ENCODE peak calls at places on chromosome 11, in four cellular contexts. One of them, this sample, is unnamed.

GRCh38 chr11:77470504-77470903 is 3.4 kb downstream of the PAK1 start:
- DNase-seq in GM12878: no peak
- DNase-seq in H1: no peak
- DNase-seq in HepG2: no peak
- DNase-seq in this sample: no peak

GRCh38 chr11:16993495-16993894 is 20.7 kb downstream of the PLEKHA7 start:
- DNase-seq in GM12878: no peak
- DNase-seq in H1: no peak
- DNase-seq in HepG2: no peak
- DNase-seq in this sample: no peak

GRCh38 chr11:46845440-46845739 is 690 bp downstream of the CKAP5 start:
- DNase-seq in GM12878: no peak
- DNase-seq in H1: no peak
- DNase-seq in HepG2: no peak
- DNase-seq in this sample: no peak

GRCh38 chr11:12019337-12019736 is 10.9 kb upstream of the DKK3 start:
- DNase-seq in GM12878: no peak
- DNase-seq in H1: no peak
- DNase-seq in HepG2: peak; percentile 62
- DNase-seq in this sample: peak; percentile 30

GRCh38 chr11:112874959-112875358 is 86.3 kb upstream of the NCAM1 start:
- DNase-seq in GM12878: no peak
- DNase-seq in H1: no peak
- DNase-seq in HepG2: no peak
- DNase-seq in this sample: no peak

GRCh38 chr11:61173456-61173855 is 12.2 kb upstream of the VPS37C start:
- DNase-seq in GM12878: no peak
- DNase-seq in H1: no peak
- DNase-seq in HepG2: peak; percentile 41
- DNase-seq in this sample: no peak

GRCh38 chr11:38791346-38791961 is 2193.4 kb upstream of the RAG2 start:
- DNase-seq in GM12878: no peak
- DNase-seq in H1: no peak
- DNase-seq in HepG2: peak; percentile 54
- DNase-seq in this sample: peak; percentile 43

GRCh38 chr11:55942785-55943392 is 6.7 kb upstream of the OR5I1 start:
- DNase-seq in GM12878: no peak
- DNase-seq in H1: no peak
- DNase-seq in HepG2: peak; percentile 23
- DNase-seq in this sample: peak; percentile 5

GRCh38 chr11:124612045-124612444 is 817 bp downstream of the PANX3 start:
- DNase-seq in GM12878: no peak
- DNase-seq in H1: no peak
- DNase-seq in HepG2: no peak
- DNase-seq in this sample: no peak

GRCh38 chr11:67409261-67409666 is 5.4 kb downstream of the TBC1D10C start:
- DNase-seq in GM12878: no peak
- DNase-seq in H1: no peak
- DNase-seq in HepG2: no peak
- DNase-seq in this sample: no peak

GRCh38 chr11:14584595-14584994 is 59.0 kb upstream of the PDE3B start:
- DNase-seq in GM12878: no peak
- DNase-seq in H1: no peak
- DNase-seq in HepG2: peak; percentile 88
- DNase-seq in this sample: no peak

GRCh38 chr11:110580571-110580970 is 131.7 kb downstream of the ARHGAP20 start:
- DNase-seq in GM12878: no peak
- DNase-seq in H1: no peak
- DNase-seq in HepG2: no peak
- DNase-seq in this sample: no peak

GRCh38 chr11:11467278-11467677 is 114.2 kb upstream of the CSNK2A3 start:
- DNase-seq in GM12878: no peak
- DNase-seq in H1: no peak
- DNase-seq in HepG2: no peak
- DNase-seq in this sample: no peak

GRCh38 chr11:46338636-46338987 is 8.7 kb upstream of the DGKZ start:
- DNase-seq in GM12878: no peak
- DNase-seq in H1: no peak
- DNase-seq in HepG2: no peak
- DNase-seq in this sample: no peak

GRCh38 chr11:103887001-103887680 is 149.3 kb upstream of the DDI1 start:
- DNase-seq in GM12878: no peak
- DNase-seq in H1: no peak
- DNase-seq in HepG2: no peak
- DNase-seq in this sample: no peak

GRCh38 chr11:35717043-35717442 is 54.5 kb downstream of the TRIM44 start:
- DNase-seq in GM12878: no peak
- DNase-seq in H1: peak; percentile 53
- DNase-seq in HepG2: no peak
- DNase-seq in this sample: no peak

GRCh38 chr11:64409707-64410395 is 50.9 kb downstream of the RPS6KA4 start:
- DNase-seq in GM12878: no peak
- DNase-seq in H1: no peak
- DNase-seq in HepG2: no peak
- DNase-seq in this sample: no peak

GRCh38 chr11:67416416-67417335 is 1.2 kb downstream of the CARNS1 start:
- DNase-seq in GM12878: no peak
- DNase-seq in H1: no peak
- DNase-seq in HepG2: peak; percentile 64
- DNase-seq in this sample: no peak

GRCh38 chr11:112620621-112621394 is 340.4 kb upstream of the NCAM1 start:
- DNase-seq in GM12878: peak; percentile 37
- DNase-seq in H1: no peak
- DNase-seq in HepG2: no peak
- DNase-seq in this sample: no peak

GRCh38 chr11:441418-442274 is at the start of gene ANO9:
- DNase-seq in GM12878: no peak
- DNase-seq in H1: peak; percentile 77
- DNase-seq in HepG2: peak; percentile 39
- DNase-seq in this sample: peak; percentile 77

GRCh38 chr11:119205574-119206511 is at the start of gene CBL:
- DNase-seq in GM12878: peak; percentile 47
- DNase-seq in H1: peak; percentile 99
- DNase-seq in HepG2: peak; percentile 80
- DNase-seq in this sample: peak; percentile 96

GRCh38 chr11:76588455-76589325 is 81.9 kb downstream of the LRRC32 start:
- DNase-seq in GM12878: no peak
- DNase-seq in H1: no peak
- DNase-seq in HepG2: no peak
- DNase-seq in this sample: no peak

GRCh38 chr11:1826552-1827094 is 8.2 kb upstream of the SYT8 start:
- DNase-seq in GM12878: no peak
- DNase-seq in H1: no peak
- DNase-seq in HepG2: peak; percentile 50
- DNase-seq in this sample: peak; percentile 60

GRCh38 chr11:3152471-3153110 is 12.5 kb downstream of the OSBPL5 start:
- DNase-seq in GM12878: no peak
- DNase-seq in H1: no peak
- DNase-seq in HepG2: no peak
- DNase-seq in this sample: no peak

GRCh38 chr11:96741068-96741467 is 351.3 kb downstream of the JRKL start:
- DNase-seq in GM12878: no peak
- DNase-seq in H1: no peak
- DNase-seq in HepG2: no peak
- DNase-seq in this sample: no peak

GRCh38 chr11:67780056-67780455 is 105.6 kb upstream of the ALDH3B2 start:
- DNase-seq in GM12878: no peak
- DNase-seq in H1: no peak
- DNase-seq in HepG2: no peak
- DNase-seq in this sample: no peak

GRCh38 chr11:112826026-112826425 is 135.2 kb upstream of the NCAM1 start:
- DNase-seq in GM12878: no peak
- DNase-seq in H1: no peak
- DNase-seq in HepG2: no peak
- DNase-seq in this sample: no peak

GRCh38 chr11:44950625-44951472 is at the start of gene TP53I11:
- DNase-seq in GM12878: no peak
- DNase-seq in H1: no peak
- DNase-seq in HepG2: no peak
- DNase-seq in this sample: peak; percentile 58
- TF ChIP-seq CREB1 in GM12878: no peak
- TF ChIP-seq CREB1 in H1: no peak
- TF ChIP-seq CREB1 in HepG2: no peak
- TF ChIP-seq CREB1 in this sample: no peak

GRCh38 chr11:117010808-117011540 is 87.3 kb downstream of the SIK3 start:
- DNase-seq in GM12878: no peak
- DNase-seq in H1: no peak
- DNase-seq in HepG2: no peak
- DNase-seq in this sample: no peak
- TF ChIP-seq GABPA in GM12878: no peak
- TF ChIP-seq GABPA in H1: no peak
- TF ChIP-seq GABPA in HepG2: no peak
- TF ChIP-seq GABPA in this sample: no peak

DNA sequence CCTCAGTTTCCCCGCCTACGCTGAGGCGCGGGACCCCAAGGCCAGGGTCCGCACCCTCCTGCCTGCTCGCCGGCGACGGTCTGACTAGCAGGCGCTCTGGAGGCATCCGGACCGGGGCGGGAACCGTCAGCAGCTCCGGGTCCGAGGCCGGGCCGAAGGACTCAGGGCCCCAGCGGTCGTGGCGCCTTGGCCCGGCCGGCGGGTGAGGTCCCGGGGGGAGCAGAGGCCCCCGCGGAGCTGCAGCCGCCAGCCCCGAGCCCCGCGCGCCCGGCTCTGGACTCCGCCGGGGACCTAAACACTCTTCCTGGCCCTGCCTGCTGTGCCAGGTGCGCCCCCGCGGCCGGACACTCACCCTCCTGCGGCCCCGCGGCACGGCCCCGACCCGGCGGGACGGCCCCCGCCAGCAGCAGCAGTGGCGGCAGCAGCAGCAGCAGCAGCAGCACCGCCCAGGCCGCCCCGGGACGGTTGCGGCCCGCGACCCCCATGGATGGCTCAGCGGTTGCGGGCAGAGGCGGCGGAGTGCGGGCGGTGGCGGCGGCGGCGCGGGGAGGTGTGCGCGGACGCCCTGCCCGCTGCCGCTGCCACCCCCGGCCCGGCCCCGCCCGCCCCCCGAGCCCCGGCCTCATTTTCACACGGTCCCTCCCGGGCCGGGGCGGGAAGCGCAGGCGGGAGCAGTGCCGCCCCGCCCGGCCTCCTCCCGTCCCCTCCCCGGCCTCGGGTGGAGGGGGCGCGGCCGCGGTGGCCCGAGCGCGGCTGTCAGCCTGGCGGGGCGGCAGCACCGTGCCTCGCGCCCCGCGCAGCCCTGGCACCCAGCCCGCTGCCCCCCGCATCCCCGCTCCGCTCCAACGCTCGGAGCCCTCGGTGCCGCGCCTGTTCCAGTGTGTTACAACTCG is at the start of gene SCUBE2:
- DNase-seq in GM12878: no peak
- DNase-seq in H1: peak; percentile 62
- DNase-seq in HepG2: no peak
- DNase-seq in this sample: peak; percentile 36
- TF ChIP-seq CREB1 in GM12878: no peak
- TF ChIP-seq CREB1 in H1: no peak
- TF ChIP-seq CREB1 in HepG2: no peak
- TF ChIP-seq CREB1 in this sample: no peak

GRCh38 chr11:8056810-8057463 is 24.1 kb upstream of the TUB start:
- DNase-seq in GM12878: no peak
- DNase-seq in H1: peak; percentile 36
- DNase-seq in HepG2: no peak
- DNase-seq in this sample: no peak
- TF ChIP-seq GABPA in GM12878: no peak
- TF ChIP-seq GABPA in H1: no peak
- TF ChIP-seq GABPA in HepG2: no peak
- TF ChIP-seq GABPA in this sample: no peak